ENCODE peak calls at places on chromosomes 3 and 15, in nine cellular contexts. J, S, K, B, W, N, F, I and U are unnamed samples.
A peak's percentile ranks its signal among the peaks of the same experiment; 100 is the strongest.

GRCh38 chr3:170689218-170689874 is 103.5 kb upstream of the SLC7A14 start:
- DNase-seq in S (peak; percentile 10), B (no peak), I (peak; percentile 99), K (peak; percentile 93), J (no peak), F (no peak), N (no peak), W (peak; percentile 87), U (peak; percentile 52)

GRCh38 chr3:187773233-187773962 is 28.1 kb upstream of the BCL6 start:
- DNase-seq in B (peak; percentile 18), J (no peak), F (no peak), I (no peak), W (no peak), N (no peak), S (no peak), K (no peak), U (no peak)

GRCh38 chr3:57983734-57984518 is 24.3 kb upstream of the FLNB start:
- DNase-seq in I (peak; percentile 96), B (peak; percentile 58), K (peak; percentile 80), W (peak; percentile 91), N (no peak), J (peak; percentile 18), F (peak; percentile 9), S (no peak), U (peak; percentile 54)

GRCh38 chr3:164459526-164460151 is 618.7 kb downstream of the SI start:
- DNase-seq in K (no peak), S (no peak), W (no peak), B (no peak), J (no peak), N (no peak), F (no peak), I (no peak), U (no peak)

GRCh38 chr3:64297563-64297962 is 72.3 kb upstream of the PRICKLE2 start:
- DNase-seq in F (no peak), J (no peak), I (no peak), B (no peak), W (no peak), S (no peak), K (no peak), N (no peak), U (no peak)

GRCh38 chr3:195251336-195252065 is 19.5 kb downstream of the XXYLT1 start:
- DNase-seq in K (no peak), W (no peak), S (no peak), I (no peak), B (no peak), F (no peak), J (no peak), N (no peak), U (no peak)

GRCh38 chr3:184694694-184695093 is 17.2 kb downstream of the MAGEF1 start:
- DNase-seq in W (no peak), B (no peak), K (no peak), I (no peak), F (no peak), N (no peak), J (no peak), S (no peak), U (no peak)

GRCh38 chr15:98778263-98778959 is 130.1 kb downstream of the IGF1R start:
- DNase-seq in W (no peak), K (no peak), I (no peak), F (no peak), N (no peak), J (no peak), S (no peak), B (no peak), U (no peak)

GRCh38 chr3:167783781-167784180 is 48.3 kb downstream of the SERPINI1 start:
- DNase-seq in W (no peak), J (no peak), S (no peak), K (no peak), I (no peak), B (no peak), F (no peak), N (peak; percentile 13), U (no peak)

GRCh38 chr3:4841225-4841624 is 138.0 kb upstream of the BHLHE40 start:
- DNase-seq in B (no peak), J (no peak), K (no peak), S (peak; percentile 4), F (no peak), N (no peak), I (no peak), W (no peak), U (no peak)

GRCh38 chr3:115100172-115100571 is 46.9 kb downstream of the ZBTB20 start:
- DNase-seq in B (no peak), S (peak; percentile 71), F (no peak), K (peak; percentile 81), J (peak; percentile 65), W (peak; percentile 78), N (no peak), I (peak; percentile 62), U (peak; percentile 71)